ENCODE peak calls at places on chromosomes 3 and 15, in nine cellular contexts. K is Calu3; U is hippocampal formation; C is activated T-cell treated with anti-CD3 and anti-CD28 coated beads, Interleukin-2, amount 50 U/mL, for 4 hours; A is effector memory CD8-positive, alpha-beta T cell; V is D341Med; P is T-helper 2 cell; T is activated CD4-positive, alpha-beta T cell treated with anti-CD3 and anti-CD28 coated beads, Interleukin-2, amount 50 U/mL, for 1 hour; Z is NCI-H2081. I is an unnamed sample.

GRCh38 chr3:50189274-50189673 is 2.1 kb upstream of the GNAT1 start:
- DNase-seq in K (peak), U (peak), C (no peak), A (no peak), V (peak), P (no peak), T (peak), Z (peak), I (no peak)

GRCh38 chr3:182027366-182027765 is 315.6 kb downstream of the SOX2 start:
- DNase-seq in K (no peak), U (no peak), C (no peak), A (no peak), V (no peak), P (no peak), T (no peak), Z (no peak), I (no peak)

GRCh38 chr15:77571181-77571580 is 61.5 kb downstream of the LINGO1 start:
- DNase-seq in K (no peak), U (no peak), C (no peak), A (no peak), V (no peak), P (no peak), T (no peak), Z (no peak), I (no peak)

GRCh38 chr3:126715432-126715831 is 11.4 kb downstream of the CHCHD6 start:
- DNase-seq in K (peak), U (no peak), C (no peak), A (no peak), V (no peak), P (no peak), T (no peak), Z (no peak), I (no peak)

GRCh38 chr3:159881828-159882309 is 106.8 kb upstream of the IL12A start:
- DNase-seq in K (no peak), U (no peak), C (no peak), A (no peak), V (no peak), P (no peak), T (no peak), Z (no peak), I (no peak)

GRCh38 chr3:54870423-54870822 is 57.4 kb downstream of the LRTM1 start:
- DNase-seq in K (peak), U (peak), C (no peak), A (no peak), V (peak), P (no peak), T (no peak), Z (no peak), I (no peak)

GRCh38 chr3:171132873-171133272 is 106.4 kb upstream of the SLC2A2 start:
- DNase-seq in K (no peak), U (no peak), C (no peak), A (no peak), V (no peak), P (no peak), T (no peak), Z (no peak), I (no peak)

GRCh38 chr15:77305953-77306352 is 114.0 kb downstream of the PEAK1 start:
- DNase-seq in K (no peak), U (no peak), C (no peak), A (no peak), V (no peak), P (no peak), T (no peak), Z (no peak), I (no peak)